ENCODE peak calls at places on chromosomes 11 and 22, in four cellular contexts. One of them, this sample, is unnamed.

GRCh38 chr11:66459138-66459778 is 7.4 kb upstream of the PELI3 start:
- DNase-seq in K562: no peak
- DNase-seq in GM12878: peak
- DNase-seq in HL-60: no peak
- DNase-seq in this sample: no peak

GRCh38 chr11:31366795-31367194 is 2.7 kb downstream of the DCDC1 start:
- DNase-seq in GM12878: no peak
- DNase-seq in HL-60: no peak
- DNase-seq in K562: no peak
- DNase-seq in this sample: no peak

GRCh38 chr22:27919943-27920755 is 1.1 kb upstream of the PITPNB start:
- DNase-seq in K562: peak
- DNase-seq in GM12878: no peak
- DNase-seq in HL-60: no peak
- DNase-seq in this sample: no peak

GRCh38 chr11:69473520-69473894 is 8.0 kb upstream of the LINC01488 start:
- DNase-seq in K562: peak
- DNase-seq in HL-60: no peak
- DNase-seq in GM12878: no peak
- DNase-seq in this sample: no peak

GRCh38 chr22:38652858-38653257 is 3.3 kb downstream of the FAM227A start:
- DNase-seq in GM12878: no peak
- DNase-seq in K562: no peak
- DNase-seq in HL-60: no peak
- DNase-seq in this sample: no peak

GRCh38 chr11:118398797-118399564 is 2.4 kb upstream of the ATP5MG start:
- DNase-seq in HL-60: no peak
- DNase-seq in K562: no peak
- DNase-seq in GM12878: no peak
- DNase-seq in this sample: no peak

GRCh38 chr11:70435765-70436500 is 37.6 kb downstream of the CTTN start:
- DNase-seq in HL-60: no peak
- DNase-seq in K562: no peak
- DNase-seq in GM12878: no peak
- DNase-seq in this sample: no peak

GRCh38 chr22:30344447-30345200 is 12.1 kb downstream of the SF3A1 start:
- DNase-seq in GM12878: no peak
- DNase-seq in K562: no peak
- DNase-seq in HL-60: no peak
- DNase-seq in this sample: no peak

GRCh38 chr11:130523609-130524008 is 75.2 kb downstream of the ADAMTS15 start:
- DNase-seq in HL-60: no peak
- DNase-seq in GM12878: no peak
- DNase-seq in K562: no peak
- DNase-seq in this sample: no peak

GRCh38 chr11:67373916-67374570 is 645 bp upstream of the CLCF1 start:
- DNase-seq in GM12878: no peak
- DNase-seq in K562: peak
- DNase-seq in HL-60: peak
- DNase-seq in this sample: no peak

GRCh38 chr11:6319001-6319878 is 1.1 kb downstream of the CAVIN3 start:
- DNase-seq in GM12878: no peak
- DNase-seq in K562: no peak
- DNase-seq in HL-60: no peak
- DNase-seq in this sample: no peak

GRCh38 chr22:39469681-39470461 is 13.1 kb downstream of the MGAT3 start:
- DNase-seq in K562: no peak
- DNase-seq in GM12878: no peak
- DNase-seq in HL-60: no peak
- DNase-seq in this sample: no peak

GRCh38 chr22:44361391-44362126 is 48.8 kb upstream of the SHISAL1 start:
- DNase-seq in K562: no peak
- DNase-seq in GM12878: no peak
- DNase-seq in HL-60: no peak
- DNase-seq in this sample: no peak

GRCh38 chr22:28043269-28043668 is 124.2 kb upstream of the PITPNB start:
- DNase-seq in HL-60: no peak
- DNase-seq in GM12878: no peak
- DNase-seq in K562: no peak
- DNase-seq in this sample: no peak

GRCh38 chr11:44113018-44113417 is 17.5 kb downstream of the EXT2 start:
- DNase-seq in K562: no peak
- DNase-seq in GM12878: no peak
- DNase-seq in HL-60: no peak
- DNase-seq in this sample: no peak

GRCh38 chr11:2175659-2176058 is 4.0 kb upstream of the TH start:
- DNase-seq in GM12878: no peak
- DNase-seq in K562: no peak
- DNase-seq in HL-60: no peak
- DNase-seq in this sample: no peak

GRCh38 chr22:36156515-36157419 is 3.8 kb downstream of the APOL3 start:
- DNase-seq in HL-60: no peak
- DNase-seq in GM12878: no peak
- DNase-seq in K562: peak
- DNase-seq in this sample: no peak

GRCh38 chr11:116164843-116165242 is 607.9 kb downstream of the BUD13 start:
- DNase-seq in K562: no peak
- DNase-seq in GM12878: no peak
- DNase-seq in HL-60: no peak
- DNase-seq in this sample: no peak

DNA sequence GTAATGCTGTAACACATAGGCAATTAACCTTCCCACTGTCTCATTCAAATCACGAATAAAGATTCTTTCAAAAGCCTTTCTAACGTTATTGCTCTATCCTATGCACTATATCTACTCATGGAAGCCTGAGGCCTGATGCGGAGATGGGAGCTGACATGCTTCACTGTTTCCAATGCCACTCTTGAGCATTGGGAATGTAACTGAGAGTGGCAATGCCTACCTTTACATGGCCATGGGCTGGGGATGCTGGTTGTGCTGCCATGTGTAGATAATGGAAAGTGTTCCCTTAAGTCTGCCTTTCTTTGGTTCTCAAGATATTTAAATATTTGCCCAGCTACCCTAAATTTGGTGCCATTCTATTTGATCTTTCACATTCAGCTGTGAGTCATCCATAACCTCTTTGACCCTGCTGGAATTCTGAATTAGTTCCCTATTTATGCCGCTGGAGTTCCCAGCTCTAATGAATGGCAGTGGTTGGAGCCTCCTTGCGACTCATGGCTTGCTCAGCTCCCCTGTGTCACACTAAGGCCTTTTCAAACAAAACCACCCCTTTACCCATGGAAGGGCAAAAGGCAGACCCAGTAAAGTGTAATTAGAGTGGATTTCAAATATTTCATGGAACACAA is 21.4 kb upstream of the DKK3 start:
- DNase-seq in HL-60: no peak
- DNase-seq in GM12878: no peak
- DNase-seq in K562: no peak
- DNase-seq in this sample: no peak
- TF ChIP-seq SPI1 in HL-60: no peak
- TF ChIP-seq SPI1 in GM12878: no peak
- TF ChIP-seq SPI1 in K562: no peak
- TF ChIP-seq SPI1 in this sample: no peak

DNA sequence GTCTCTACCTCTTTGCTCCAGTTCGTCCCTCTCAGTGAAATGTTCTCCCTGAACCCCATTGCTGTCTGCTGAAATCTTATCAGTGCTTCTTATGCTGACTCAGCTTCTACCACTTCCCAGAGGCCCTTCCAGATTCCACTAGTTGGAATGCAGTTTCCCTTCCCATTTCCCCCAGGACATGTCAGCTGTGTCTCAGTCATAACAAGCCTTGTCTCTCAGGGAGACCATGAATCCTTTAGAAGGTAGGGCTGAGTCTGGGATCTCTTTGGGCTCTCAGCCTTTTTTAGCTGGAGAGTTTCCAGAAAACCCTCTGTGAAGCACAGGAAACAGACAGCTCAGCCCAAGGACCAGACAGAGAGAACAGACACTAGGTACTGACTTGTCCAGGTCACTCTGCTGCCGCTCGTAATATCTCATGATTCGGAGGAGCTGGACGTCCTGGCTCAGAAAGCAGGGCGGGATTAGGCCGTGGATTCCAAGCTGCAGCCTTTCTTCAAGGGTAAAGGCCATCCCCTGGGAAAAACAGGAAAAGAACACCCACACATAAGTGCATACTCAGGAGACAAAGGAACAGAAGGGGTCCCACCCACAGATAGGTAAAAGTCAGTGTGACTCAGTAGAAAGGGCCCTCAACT is 113.0 kb downstream of the ME3 start:
- DNase-seq in K562: no peak
- DNase-seq in HL-60: no peak
- DNase-seq in GM12878: no peak
- DNase-seq in this sample: no peak
- TF ChIP-seq SPI1 in K562: no peak
- TF ChIP-seq SPI1 in HL-60: no peak
- TF ChIP-seq SPI1 in GM12878: no peak
- TF ChIP-seq SPI1 in this sample: no peak

GRCh38 chr11:62707277-62707771 is at the start of the genes BSCL2 and GNG3:
- DNase-seq in GM12878: no peak
- DNase-seq in K562: peak
- DNase-seq in HL-60: no peak
- DNase-seq in this sample: no peak

GRCh38 chr11:62706841-62707240 is 383 bp downstream of the BSCL2 start:
- DNase-seq in HL-60: no peak
- DNase-seq in GM12878: no peak
- DNase-seq in K562: no peak
- DNase-seq in this sample: no peak

GRCh38 chr11:62710001-62710345 is 2.5 kb downstream of the GNG3 start:
- DNase-seq in K562: no peak
- DNase-seq in HL-60: no peak
- DNase-seq in GM12878: no peak
- DNase-seq in this sample: no peak

GRCh38 chr11:62709262-62710000 is 2.0 kb downstream of the GNG3 start:
- DNase-seq in GM12878: peak
- DNase-seq in K562: peak
- DNase-seq in HL-60: peak
- DNase-seq in this sample: peak

DNA sequence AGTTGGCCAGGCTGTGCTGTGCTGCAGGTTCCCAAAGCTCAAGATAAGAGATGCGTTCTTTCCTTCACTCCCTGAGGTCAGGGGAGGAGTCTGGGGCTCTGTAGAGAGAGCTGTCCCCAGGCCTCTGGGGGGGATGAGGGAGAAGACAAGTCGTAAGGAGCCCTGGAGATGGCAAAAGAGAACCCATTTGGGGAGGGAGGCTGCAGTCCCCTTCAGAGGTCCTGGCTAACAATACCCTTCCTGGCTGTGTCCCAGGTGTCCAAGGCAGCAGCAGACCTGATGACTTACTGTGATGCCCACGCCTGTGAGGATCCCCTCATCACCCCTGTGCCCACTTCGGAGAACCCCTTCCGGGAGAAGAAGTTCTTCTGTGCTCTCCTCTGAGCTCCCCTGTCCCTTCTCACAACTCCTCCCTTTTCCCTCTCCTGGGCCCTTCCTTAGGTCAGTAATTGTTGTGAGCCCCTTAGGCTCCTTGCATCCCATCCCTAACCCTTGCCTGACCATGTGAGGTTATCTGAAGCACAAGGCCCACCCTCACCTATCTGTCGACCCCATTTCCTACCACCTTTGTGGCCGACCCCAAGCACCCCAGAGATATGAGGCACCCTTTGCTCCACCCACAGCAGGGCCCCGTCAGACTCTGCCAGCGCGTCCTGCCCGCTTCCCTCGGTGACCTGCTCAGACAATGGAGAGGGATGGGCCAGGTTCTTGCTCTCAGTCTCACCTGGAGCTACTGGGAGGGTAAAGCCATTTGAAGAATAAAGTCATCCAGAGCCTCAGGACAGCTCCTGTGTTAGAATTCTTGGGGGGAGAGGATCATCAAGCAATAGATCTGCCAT is 1.2 kb downstream of the GNG3 start:
- DNase-seq in HL-60: no peak
- DNase-seq in GM12878: no peak
- DNase-seq in K562: peak
- DNase-seq in this sample: no peak
- TF ChIP-seq SPI1 in HL-60: no peak
- TF ChIP-seq SPI1 in GM12878: no peak
- TF ChIP-seq SPI1 in K562: no peak
- TF ChIP-seq SPI1 in this sample: no peak

GRCh38 chr22:43272869-43273318 is 70.3 kb downstream of the SCUBE1 start:
- DNase-seq in K562: peak
- DNase-seq in GM12878: no peak
- DNase-seq in HL-60: no peak
- DNase-seq in this sample: no peak
- TF ChIP-seq SPI1 in K562: no peak
- TF ChIP-seq SPI1 in GM12878: no peak
- TF ChIP-seq SPI1 in HL-60: no peak
- TF ChIP-seq SPI1 in this sample: no peak

GRCh38 chr22:23233746-23234408 is 53.6 kb downstream of the BCR start:
- DNase-seq in HL-60: no peak
- DNase-seq in K562: no peak
- DNase-seq in GM12878: no peak
- DNase-seq in this sample: no peak
- TF ChIP-seq SPI1 in HL-60: no peak
- TF ChIP-seq SPI1 in K562: no peak
- TF ChIP-seq SPI1 in GM12878: no peak
- TF ChIP-seq SPI1 in this sample: no peak

GRCh38 chr11:113781682-113782081 is 2.1 kb downstream of the CLDN25 start:
- DNase-seq in HL-60: no peak
- DNase-seq in K562: no peak
- DNase-seq in GM12878: no peak
- DNase-seq in this sample: no peak
- TF ChIP-seq SPI1 in HL-60: no peak
- TF ChIP-seq SPI1 in K562: no peak
- TF ChIP-seq SPI1 in GM12878: no peak
- TF ChIP-seq SPI1 in this sample: no peak

DNA sequence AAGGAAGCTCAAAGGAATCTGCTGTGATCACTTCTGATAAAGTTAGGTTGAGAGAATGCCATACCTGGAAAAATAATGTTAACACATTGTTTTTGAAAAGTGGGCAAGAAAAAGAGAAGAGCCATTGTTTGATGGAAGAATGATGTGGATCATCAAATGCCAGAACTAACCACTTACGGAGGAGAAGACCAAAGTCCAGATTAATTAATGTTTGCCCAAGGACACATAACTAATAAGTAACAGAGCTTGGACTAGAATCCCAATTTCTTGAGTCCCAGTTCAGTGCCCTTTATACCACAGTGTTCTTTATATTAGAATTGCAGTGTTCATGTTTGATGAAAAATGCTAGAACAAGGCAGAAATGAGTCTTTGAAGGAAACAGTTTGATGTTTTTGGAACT is 72.1 kb downstream of the TRIM44 start:
- DNase-seq in K562: no peak
- DNase-seq in GM12878: no peak
- DNase-seq in HL-60: no peak
- DNase-seq in this sample: no peak
- TF ChIP-seq SPI1 in K562: no peak
- TF ChIP-seq SPI1 in GM12878: no peak
- TF ChIP-seq SPI1 in HL-60: no peak
- TF ChIP-seq SPI1 in this sample: no peak